ENCODE peak calls at places on chromosome X, in eight cellular contexts. G is fibroblast of the aortic adventitia; I is adipocyte; D is upper lobe of right lung; F is mammary epithelial cell; K is astrocyte of the cerebellum; T is CD8-positive, alpha-beta memory T cell; U is stomach. S is an unnamed sample.
A peak's percentile ranks its signal among the peaks of the same experiment; 100 is the strongest.

GRCh38 chrX:30794497-30794896 is 94.6 kb downstream of the TAB3 start:
- DNase-seq in F (no peak), D (no peak), T (no peak), G (no peak), U (no peak), K (no peak), I (no peak), S (no peak)

GRCh38 chrX:128504496-128504895 is 452.3 kb upstream of the ACTRT1 start:
- DNase-seq in T (no peak), G (no peak), D (no peak), U (no peak), K (no peak), I (no peak), F (no peak), S (no peak)

GRCh38 chrX:40146471-40147398 is 49.0 kb upstream of the BCOR start:
- DNase-seq in G (peak; percentile 53), T (no peak), I (peak; percentile 66), U (no peak), D (no peak), K (peak; percentile 26), F (no peak), S (peak; percentile 35)

GRCh38 chrX:115311666-115312065 is 22.2 kb downstream of the LUZP4 start:
- DNase-seq in K (no peak), D (no peak), U (no peak), T (no peak), G (no peak), F (no peak), I (no peak), S (no peak)

GRCh38 chrX:133005038-133005437 is 46.6 kb upstream of the HS6ST2 start:
- DNase-seq in K (no peak), T (no peak), D (no peak), I (peak; percentile 44), U (no peak), G (peak; percentile 9), F (peak; percentile 1), S (peak; percentile 1)

GRCh38 chrX:20433376-20433775 is 166.7 kb upstream of the RPS6KA3 start:
- DNase-seq in I (no peak), T (no peak), F (no peak), D (no peak), G (peak; percentile 25), U (no peak), K (no peak), S (no peak)

GRCh38 chrX:46117234-46117633 is 428.0 kb downstream of the ZNF674 start:
- DNase-seq in T (no peak), F (peak; percentile 3), U (no peak), I (no peak), K (no peak), G (no peak), D (no peak), S (no peak)

GRCh38 chrX:148361641-148362040 is 138.8 kb upstream of the AFF2 start:
- DNase-seq in K (no peak), T (no peak), F (no peak), U (no peak), D (no peak), G (no peak), I (no peak), S (no peak)

DNA sequence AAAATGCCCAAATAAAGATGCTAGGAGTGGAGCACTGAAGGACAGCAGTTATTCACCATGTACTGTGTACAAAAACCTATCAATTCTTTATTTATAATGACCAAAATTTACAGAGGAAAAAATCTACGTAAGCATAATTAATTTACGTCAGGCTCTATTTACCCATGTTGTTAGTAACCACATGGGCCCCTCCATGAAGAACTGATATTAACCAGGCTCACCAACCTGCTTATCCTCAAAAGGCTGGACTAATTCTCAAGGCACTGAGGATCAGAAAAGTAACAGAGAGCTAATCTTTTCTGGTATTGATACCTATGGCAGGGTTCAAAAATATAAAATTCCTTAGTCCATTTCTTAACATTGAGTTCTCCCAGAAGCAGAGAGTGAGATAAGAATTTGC is 140.0 kb downstream of the ARHGAP6 start:
- DNase-seq in I (no peak), T (no peak), U (no peak), F (no peak), D (no peak), G (no peak), K (no peak), S (no peak)
- H3K4me3 ChIP-seq in I (no peak overlapping the region), T (no peak overlapping the region), U (no peak overlapping the region), F (no peak overlapping the region), D (no peak overlapping the region), G (no peak overlapping the region), K (no peak overlapping the region), S (no peak overlapping the region)

DNA sequence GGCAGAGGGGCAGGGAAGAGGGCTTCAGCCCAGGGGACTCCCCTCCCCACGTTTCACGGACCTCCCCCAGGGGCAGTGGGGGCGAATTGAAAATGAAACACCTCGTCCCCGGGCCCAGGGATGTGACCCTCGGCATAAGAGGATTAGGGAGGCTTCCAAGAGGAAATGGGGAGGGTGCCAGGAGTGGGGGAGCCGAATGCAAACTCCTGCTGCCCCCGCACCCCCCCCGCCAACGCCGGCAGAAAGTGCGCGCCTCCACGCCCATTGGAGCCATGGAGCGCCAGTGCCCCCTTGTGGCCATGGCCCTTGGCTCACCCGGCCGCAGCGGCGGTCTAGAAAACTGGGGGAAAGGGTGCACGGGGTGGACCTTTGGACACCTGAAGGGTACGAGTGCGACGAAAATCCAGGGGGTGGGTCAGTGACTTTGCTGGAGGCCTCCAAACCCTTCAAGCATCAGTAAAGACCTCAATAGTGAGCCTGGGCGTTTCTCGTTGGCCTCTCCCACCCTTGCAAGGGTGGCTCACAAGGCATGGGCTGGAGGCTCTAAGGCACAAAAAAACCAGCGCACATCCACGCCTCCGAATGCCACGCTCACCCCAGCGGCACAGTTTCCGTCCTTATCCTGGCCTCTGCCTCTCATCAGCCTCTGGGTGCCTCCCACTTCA is 120.8 kb upstream of the PJA1 start:
- DNase-seq in T (peak; percentile 28), D (peak; percentile 76), K (no peak), U (peak; percentile 67), I (peak; percentile 59), F (peak; percentile 9), G (peak; percentile 26), S (peak; percentile 49)
- H3K4me3 ChIP-seq in T (no peak overlapping the region), D (peak overlapping the region; percentile 40), K (peak overlapping the region; percentile 39), U (peak overlapping the region; percentile 45), I (peak overlapping the region; percentile 67), F (no peak overlapping the region), G (peak overlapping the region; percentile 55), S (peak overlapping the region; percentile 38)

GRCh38 chrX:43469391-43470054 is 186.6 kb upstream of the MAOA start:
- DNase-seq in U (no peak), K (no peak), T (no peak), I (no peak), D (no peak), F (peak; percentile 9), G (no peak), S (no peak)
- H3K4me3 ChIP-seq in U (no peak overlapping the region), K (no peak overlapping the region), T (no peak overlapping the region), I (no peak overlapping the region), D (no peak overlapping the region), F (no peak overlapping the region), G (no peak overlapping the region), S (no peak overlapping the region)

GRCh38 chrX:18294893-18295292 is 59.6 kb downstream of the SCML2 start:
- DNase-seq in K (no peak), G (no peak), D (no peak), T (no peak), I (no peak), U (no peak), F (no peak), S (no peak)
- H3K4me3 ChIP-seq in K (no peak overlapping the region), G (no peak overlapping the region), D (no peak overlapping the region), T (no peak overlapping the region), I (no peak overlapping the region), U (no peak overlapping the region), F (no peak overlapping the region), S (no peak overlapping the region)

DNA sequence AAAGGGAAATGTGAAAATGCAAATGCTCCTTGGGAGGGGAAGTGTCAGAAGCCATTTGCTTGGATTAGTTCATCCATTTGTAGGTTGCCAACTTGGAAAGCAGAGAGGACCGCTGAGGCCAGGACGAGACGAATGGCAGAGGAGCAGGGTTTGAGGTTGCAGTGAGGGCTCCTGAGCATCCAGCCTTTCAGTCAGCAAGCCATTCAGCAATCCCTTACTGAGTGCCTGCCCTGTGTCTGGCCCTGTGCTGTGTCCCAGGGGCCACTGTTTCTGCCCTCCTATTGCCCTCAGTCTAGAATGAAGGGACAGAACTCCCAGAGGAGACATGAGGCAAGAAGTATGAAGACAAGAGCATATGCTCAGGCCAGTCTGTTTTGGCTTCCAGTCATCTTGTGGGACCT is 45.8 kb upstream of the PGRMC1 start:
- DNase-seq in F (no peak), G (peak; percentile 17), K (no peak), U (no peak), D (no peak), T (no peak), I (peak; percentile 5), S (no peak)
- H3K4me3 ChIP-seq in F (no peak overlapping the region), G (no peak overlapping the region), K (no peak overlapping the region), U (no peak overlapping the region), D (no peak overlapping the region), T (no peak overlapping the region), I (peak overlapping the region; percentile 39), S (no peak overlapping the region)